ENCODE peak calls at places on chromosomes 1 and 21, in nine cellular contexts. H is K562, X is transverse colon, Q is spleen, I is breast epithelium, J is HCT116, S is GM12878, G is endothelial cell of umbilical vein, L is HL-60. P is an unnamed sample.

GRCh38 chr1:50368179-50369007 is 54.9 kb downstream of the DMRTA2 start:
- DNase-seq in G (peak), Q (no peak), X (peak), L (no peak), I (no peak), S (no peak), J (peak), H (peak), P (no peak)

GRCh38 chr1:62724430-62724829 is 36.2 kb upstream of the DOCK7 start:
- DNase-seq in G (no peak), J (no peak), L (no peak), Q (no peak), S (no peak), I (no peak), H (no peak), X (no peak), P (peak)

GRCh38 chr1:166947398-166948043 is 27.8 kb downstream of the ILDR2 start:
- DNase-seq in H (peak), X (peak), Q (peak), G (peak), J (no peak), S (no peak), I (no peak), L (peak), P (no peak)

GRCh38 chr1:202565890-202566289 is 144.4 kb downstream of the SYT2 start:
- DNase-seq in L (no peak), Q (no peak), S (peak), G (no peak), H (no peak), I (no peak), J (no peak), X (no peak), P (no peak)

GRCh38 chr1:32647308-32648134 is 2.8 kb downstream of the ZBTB8OS start:
- DNase-seq in L (no peak), S (no peak), I (no peak), G (no peak), H (no peak), Q (no peak), X (no peak), J (no peak), P (no peak)

GRCh38 chr1:31795801-31796621 is 19.8 kb downstream of the SPOCD1 start:
- DNase-seq in X (peak), G (peak), S (no peak), I (peak), Q (peak), H (peak), L (no peak), J (no peak), P (no peak)

GRCh38 chr1:37945743-37946702 is 830 bp downstream of the INPP5B start:
- DNase-seq in S (no peak), G (peak), H (peak), J (no peak), I (no peak), Q (peak), X (peak), L (peak), P (no peak)

GRCh38 chr1:24154215-24154614 is 11.3 kb upstream of the IL22RA1 start:
- DNase-seq in G (no peak), Q (no peak), H (no peak), J (no peak), L (no peak), X (no peak), I (no peak), S (no peak), P (no peak)

GRCh38 chr1:32336963-32337675 is 1.1 kb upstream of the MARCKSL1 start:
- DNase-seq in I (no peak), J (no peak), Q (peak), L (peak), X (peak), S (peak), G (no peak), H (peak), P (no peak)

GRCh38 chr21:37878946-37879660 is 37.2 kb downstream of the KCNJ6 start:
- DNase-seq in I (no peak), G (peak), L (no peak), X (no peak), H (peak), S (no peak), J (no peak), Q (no peak), P (no peak)

GRCh38 chr1:37238376-37239224 is 204.3 kb upstream of the GRIK3 start:
- DNase-seq in X (no peak), S (no peak), Q (no peak), L (no peak), H (no peak), G (no peak), J (no peak), I (no peak), P (no peak)

GRCh38 chr1:113255038-113255727 is 135.1 kb upstream of the MAGI3 start:
- DNase-seq in I (no peak), X (peak), G (no peak), L (no peak), J (no peak), Q (no peak), H (no peak), S (no peak), P (no peak)

GRCh38 chr1:240608707-240609106 is 3.2 kb downstream of the GREM2 start:
- DNase-seq in J (no peak), Q (no peak), S (no peak), X (peak), H (no peak), I (no peak), L (peak), G (no peak), P (no peak)

GRCh38 chr1:40723196-40723955 is 31.9 kb downstream of the NFYC start:
- DNase-seq in G (no peak), I (no peak), H (no peak), L (no peak), X (no peak), S (no peak), J (no peak), Q (no peak), P (no peak)

GRCh38 chr1:77424236-77424635 is 142.4 kb downstream of the AK5 start:
- DNase-seq in Q (no peak), H (no peak), L (no peak), S (no peak), J (no peak), I (no peak), X (no peak), G (peak), P (no peak)

GRCh38 chr1:119724611-119725218 is 13.0 kb downstream of the PHGDH start:
- DNase-seq in L (no peak), J (no peak), S (no peak), G (no peak), H (no peak), I (no peak), Q (no peak), X (no peak), P (no peak)

GRCh38 chr1:201655243-201655642 is 116.3 kb downstream of the NAV1 start:
- DNase-seq in L (no peak), G (no peak), Q (no peak), J (no peak), S (no peak), H (peak), X (no peak), I (no peak), P (no peak)

GRCh38 chr1:8631163-8631562 is 186.3 kb downstream of the RERE start:
- DNase-seq in L (no peak), I (no peak), X (no peak), Q (no peak), G (no peak), J (no peak), H (no peak), S (no peak), P (no peak)

DNA sequence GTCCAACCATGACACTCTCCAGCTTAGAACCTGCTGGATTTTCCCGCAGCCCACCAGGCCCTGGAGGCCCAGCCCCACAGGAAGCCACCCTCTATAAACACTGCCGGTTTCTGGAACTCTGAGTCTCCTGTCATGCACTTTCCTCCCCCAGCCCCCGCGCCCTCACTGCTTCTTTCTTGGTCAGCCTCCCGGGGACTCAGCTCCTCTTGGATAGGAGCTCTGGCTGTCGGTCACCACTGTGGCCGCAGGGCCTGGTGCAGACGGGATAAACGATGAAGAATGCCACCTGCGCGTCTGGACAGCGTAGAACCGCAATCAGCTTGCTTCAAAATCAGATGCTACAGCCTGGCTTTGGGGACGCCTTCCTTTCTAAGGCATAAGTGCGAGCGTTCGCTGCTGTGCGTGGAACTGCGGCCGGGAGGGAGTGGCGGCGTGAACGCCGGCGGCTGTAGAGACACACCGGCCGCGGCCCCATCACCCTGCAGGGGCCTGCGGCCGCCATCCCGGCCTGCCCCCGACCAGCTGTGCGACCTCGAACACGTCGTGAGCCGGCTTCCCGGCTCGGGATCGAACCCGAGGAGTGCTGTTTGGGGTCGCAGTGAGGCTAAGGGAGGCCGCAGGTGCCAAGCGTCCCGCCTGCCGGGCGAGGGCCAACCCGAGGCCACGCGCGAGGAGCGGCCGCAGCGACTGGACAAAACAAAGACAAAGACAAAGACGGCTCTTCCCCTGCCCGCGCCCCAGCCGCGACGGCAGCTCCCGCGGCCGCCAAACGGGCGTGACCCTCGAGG is 728 bp downstream of the PTTG1IP start:
- DNase-seq in S (no peak), Q (peak), X (peak), L (no peak), I (no peak), H (no peak), G (peak), J (no peak), P (no peak)
- TF ChIP-seq POLR2AphosphoS5 in S (no peak), Q (peak), X (no peak), L (no peak), I (no peak), H (no peak), G (no peak), J (no peak), P (no peak)

DNA sequence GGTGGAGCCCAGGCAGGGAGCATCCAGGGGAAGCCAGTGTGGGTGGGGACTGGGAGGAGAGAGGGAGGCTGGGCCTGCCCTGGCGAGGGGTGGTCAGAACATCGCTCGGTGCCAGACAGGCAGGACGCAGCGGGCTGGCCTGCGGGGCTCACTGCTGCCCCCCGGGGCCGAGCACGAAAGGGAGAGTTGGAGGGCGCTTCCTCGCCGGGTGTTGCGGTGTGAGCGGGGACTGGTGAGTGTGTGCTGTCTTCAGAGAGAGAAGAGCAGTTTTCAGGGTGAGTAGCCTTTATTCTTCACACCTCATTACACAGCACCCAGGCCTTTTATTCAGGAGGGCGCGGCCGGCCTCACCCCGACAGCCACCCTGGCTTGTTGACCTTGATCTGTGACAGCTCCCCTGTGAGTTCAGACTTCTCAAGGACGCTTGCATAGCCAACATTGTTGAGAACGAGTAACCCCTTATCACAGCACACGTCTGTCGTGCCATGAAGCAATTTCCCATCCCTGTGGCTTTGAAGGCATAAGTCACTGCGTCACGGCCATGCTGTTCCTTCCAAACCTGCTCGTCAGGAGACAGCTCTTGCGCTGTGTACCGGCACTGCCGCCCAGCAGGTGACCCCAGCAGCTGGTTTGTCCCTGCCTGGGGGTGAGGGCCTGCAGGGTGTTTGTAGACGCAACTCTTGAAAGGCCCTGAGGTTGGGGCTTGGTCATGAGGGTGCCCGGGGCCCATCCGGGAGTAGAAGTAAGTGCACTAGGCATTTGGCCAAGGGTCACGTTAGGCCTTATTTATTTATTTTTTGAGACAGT is 54.6 kb downstream of the PRKCZ start:
- DNase-seq in Q (no peak), I (no peak), S (no peak), H (peak), L (peak), G (no peak), J (no peak), X (no peak), P (no peak)
- TF ChIP-seq POLR2AphosphoS5 in Q (no peak), I (no peak), S (no peak), H (no peak), L (no peak), G (no peak), J (no peak), X (no peak), P (no peak)

GRCh38 chr1:28507646-28508434 is 2.0 kb downstream of the RCC1 start:
- DNase-seq in H (no peak), I (no peak), Q (no peak), S (no peak), X (no peak), G (no peak), J (no peak), L (no peak), P (no peak)

GRCh38 chr1:28507247-28507645 is 1.4 kb downstream of the RCC1 start:
- DNase-seq in X (no peak), I (no peak), J (no peak), L (peak), H (no peak), G (no peak), S (no peak), Q (no peak), P (no peak)

GRCh38 chr1:28505406-28506187 is at the start of gene RCC1:
- DNase-seq in I (peak), H (peak), Q (peak), X (peak), G (peak), S (peak), L (peak), J (peak), P (peak)

GRCh38 chr1:28508435-28508754 is 2.6 kb downstream of the RCC1 start:
- DNase-seq in L (no peak), J (no peak), Q (no peak), X (no peak), S (no peak), I (no peak), H (no peak), G (no peak), P (no peak)

GRCh38 chr1:28506907-28507246 is 1.0 kb downstream of the RCC1 start:
- DNase-seq in Q (no peak), I (no peak), G (no peak), J (no peak), X (no peak), H (no peak), L (no peak), S (no peak), P (no peak)
- TF ChIP-seq POLR2AphosphoS5 in Q (no peak), I (no peak), G (no peak), J (peak), X (no peak), H (no peak), L (peak), S (no peak), P (no peak)

GRCh38 chr1:206714331-206715058 is 29.8 kb downstream of the MAPKAPK2 start:
- DNase-seq in J (no peak), S (no peak), L (no peak), Q (no peak), G (peak), I (no peak), X (peak), H (no peak), P (no peak)
- TF ChIP-seq POLR2AphosphoS5 in J (no peak), S (no peak), L (no peak), Q (no peak), G (no peak), I (no peak), X (peak), H (no peak), P (no peak)